ENCODE peak calls at places on chromosome 6, in five cellular contexts. N is cardiac fibroblast; H is naive thymus-derived CD4-positive, alpha-beta T cell; F is OCI-LY7; Z is hepatocyte. D is an unnamed sample.

GRCh38 chr6:18022398-18023231 is 35.2 kb upstream of the KIF13A start:
- DNase-seq in H (no peak), N (peak; percentile 78), Z (peak; percentile 30), F (no peak), D (no peak)

GRCh38 chr6:39426057-39426592 is 103.6 kb upstream of the KCNK16 start:
- DNase-seq in H (no peak), N (peak; percentile 93), F (no peak), Z (no peak), D (no peak)

GRCh38 chr6:90790058-90790457 is 203.2 kb upstream of the MAP3K7 start:
- DNase-seq in N (no peak), H (no peak), F (no peak), Z (peak; percentile 15), D (no peak)

GRCh38 chr6:435442-436307 is 44.1 kb downstream of the IRF4 start:
- DNase-seq in F (no peak), H (no peak), Z (no peak), N (no peak), D (no peak)

GRCh38 chr6:169934699-169935347 is 183.4 kb downstream of the ERMARD start:
- DNase-seq in H (no peak), N (no peak), F (no peak), Z (no peak), D (no peak)

GRCh38 chr6:138337076-138337475 is 40.6 kb upstream of the SMIM28 start:
- DNase-seq in N (no peak), Z (no peak), F (no peak), H (no peak), D (no peak)

GRCh38 chr6:116663308-116663707 is 5.3 kb downstream of the ZUP1 start:
- DNase-seq in H (no peak), Z (no peak), N (no peak), F (no peak), D (no peak)

GRCh38 chr6:45132059-45132458 is 196.1 kb upstream of the RUNX2 start:
- DNase-seq in F (no peak), Z (no peak), N (peak; percentile 35), H (no peak), D (no peak)

GRCh38 chr6:161354241-161354840 is 80.5 kb upstream of the AGPAT4 start:
- DNase-seq in F (no peak), N (no peak), H (no peak), Z (no peak), D (no peak)

GRCh38 chr6:33589723-33590530 is 9.9 kb upstream of the BAK1 start:
- DNase-seq in Z (peak; percentile 93), F (peak; percentile 74), N (peak; percentile 96), H (no peak), D (no peak)

GRCh38 chr6:93962566-93962965 is 543.2 kb upstream of the EPHA7 start:
- DNase-seq in N (no peak), F (no peak), H (no peak), Z (no peak), D (no peak)

GRCh38 chr6:161342039-161342438 is 68.2 kb upstream of the AGPAT4 start:
- DNase-seq in Z (no peak), N (no peak), F (no peak), H (no peak), D (no peak)

GRCh38 chr6:138087549-138087948 is 19.7 kb downstream of the PERP start:
- DNase-seq in N (no peak), H (no peak), Z (no peak), F (no peak), D (no peak)

GRCh38 chr6:11469684-11470083 is 67.9 kb upstream of the TMEM170B start:
- DNase-seq in F (no peak), N (no peak), H (no peak), Z (no peak), D (no peak)

GRCh38 chr6:87473419-87473903 is 687 bp downstream of the SLC35A1 start:
- DNase-seq in H (peak; percentile 65), F (peak; percentile 73), Z (peak; percentile 75), N (peak; percentile 61), D (peak; percentile 22)

GRCh38 chr6:19731286-19731685 is 105.9 kb upstream of the ID4 start:
- DNase-seq in Z (no peak), F (no peak), N (peak; percentile 95), H (no peak), D (no peak)

GRCh38 chr6:44415424-44415823 is 27.9 kb downstream of the CDC5L start:
- DNase-seq in Z (peak; percentile 13), H (no peak), F (no peak), N (no peak), D (no peak)

GRCh38 chr6:83365931-83366330 is 64.9 kb downstream of the ME1 start:
- DNase-seq in F (no peak), H (no peak), Z (no peak), N (peak; percentile 52), D (no peak)

GRCh38 chr6:111874030-111874425 is 776 bp upstream of the FYN start:
- DNase-seq in H (peak; percentile 81), Z (no peak), F (peak; percentile 65), N (peak; percentile 43), D (peak; percentile 70)

GRCh38 chr6:28907394-28907793 is 16.4 kb downstream of the TRIM27 start:
- DNase-seq in F (no peak), H (no peak), Z (no peak), N (peak; percentile 82), D (no peak)

GRCh38 chr6:54366647-54367327 is 58.5 kb downstream of the TINAG start:
- DNase-seq in Z (no peak), F (no peak), N (peak; percentile 28), H (no peak), D (no peak)

GRCh38 chr6:43971776-43972126 is 155.5 kb downstream of the MRPL14 start:
- DNase-seq in Z (no peak), N (no peak), F (no peak), H (no peak), D (no peak)

GRCh38 chr6:105911106-105911629 is 175.0 kb upstream of the PRDM1 start:
- DNase-seq in Z (no peak), F (peak; percentile 54), H (no peak), N (no peak), D (no peak)

GRCh38 chr6:160386869-160387518 is 38.8 kb downstream of the SLC22A3 start:
- DNase-seq in N (no peak), Z (no peak), F (no peak), H (no peak), D (no peak)

GRCh38 chr6:160391419-160392116 is 43.4 kb downstream of the SLC22A3 start:
- DNase-seq in H (no peak), Z (peak; percentile 85), N (peak; percentile 93), F (no peak), D (no peak)

GRCh38 chr6:13046084-13046483 is 282.3 kb downstream of the TBC1D7 start:
- DNase-seq in H (no peak), Z (no peak), F (no peak), N (no peak), D (no peak)

GRCh38 chr6:108836061-108836460 is 12.2 kb upstream of the ARMC2 start:
- DNase-seq in Z (no peak), F (no peak), H (no peak), N (peak; percentile 15), D (no peak)

GRCh38 chr6:47070461-47070860 is 28.3 kb upstream of the ADGRF1 start:
- DNase-seq in F (no peak), Z (no peak), N (no peak), H (no peak), D (no peak)

GRCh38 chr6:18242062-18242851 is 22.1 kb downstream of the DEK start:
- DNase-seq in Z (peak; percentile 50), H (no peak), F (no peak), N (peak; percentile 96), D (no peak)

GRCh38 chr6:65505736-65506135 is 201.3 kb downstream of the EYS start:
- DNase-seq in F (no peak), H (no peak), Z (no peak), N (no peak), D (no peak)

GRCh38 chr6:56223995-56224394 is 23.4 kb downstream of the COL21A1 start:
- DNase-seq in Z (peak; percentile 26), F (no peak), H (no peak), N (peak; percentile 79), D (no peak)

GRCh38 chr6:443621-444175 is 52.1 kb downstream of the IRF4 start:
- DNase-seq in H (no peak), F (no peak), N (no peak), Z (no peak), D (no peak)

GRCh38 chr6:88662163-88662580 is 301.2 kb downstream of the RNGTT start:
- DNase-seq in H (no peak), N (no peak), Z (peak; percentile 36), F (no peak), D (no peak)

GRCh38 chr6:26214826-26215199 is 127.6 kb downstream of the HFE start:
- DNase-seq in H (no peak), F (peak; percentile 71), Z (no peak), N (no peak), D (no peak)

GRCh38 chr6:45650527-45651135 is 272.9 kb upstream of the SUPT3H start:
- DNase-seq in H (no peak), F (no peak), N (peak; percentile 94), Z (peak; percentile 19), D (no peak)

GRCh38 chr6:7628479-7628878 is 38.5 kb downstream of the SNRNP48 start:
- DNase-seq in F (no peak), H (no peak), N (peak; percentile 78), Z (no peak), D (no peak)

GRCh38 chr6:28353981-28354676 is 4.4 kb downstream of the ZKSCAN3 start:
- DNase-seq in Z (no peak), N (peak; percentile 92), F (peak; percentile 64), H (no peak), D (no peak)

GRCh38 chr6:44020148-44020547 is 107.1 kb downstream of the MRPL14 start:
- DNase-seq in N (no peak), Z (no peak), F (no peak), H (no peak), D (no peak)

DNA sequence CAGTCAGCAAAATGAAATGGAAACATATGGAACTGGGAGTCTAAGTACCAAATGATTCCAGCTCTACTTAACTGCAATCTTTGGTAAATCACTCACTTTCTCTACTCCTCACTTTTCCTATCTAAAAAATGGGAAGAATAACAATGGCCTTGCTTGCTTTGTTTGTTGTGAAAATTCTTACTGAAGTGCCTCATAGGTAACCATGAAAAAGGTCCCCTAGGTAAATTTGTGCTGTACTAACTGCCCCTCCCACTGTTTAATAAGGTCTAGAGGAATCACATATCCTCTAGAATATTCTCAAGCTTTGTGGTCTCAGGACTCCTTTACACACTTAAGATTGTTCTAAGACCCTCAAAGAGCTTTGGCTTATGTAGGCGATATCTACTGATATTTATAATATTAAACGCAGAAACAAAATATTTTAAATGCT is 63.8 kb downstream of the ARHGAP18 start:
- DNase-seq in F (no peak), Z (no peak), N (no peak), H (no peak), D (no peak)
- H3K4me3 ChIP-seq in F (no peak overlapping the region), Z (no peak overlapping the region), N (no peak overlapping the region), H (no peak overlapping the region), D (no peak overlapping the region)

GRCh38 chr6:99589290-99589672 is 17.4 kb upstream of the PRDM13 start:
- DNase-seq in N (no peak), F (no peak), H (no peak), Z (no peak), D (no peak)
- H3K4me3 ChIP-seq in N (peak overlapping the region; percentile 39), F (no peak overlapping the region), H (peak overlapping the region; percentile 68), Z (peak overlapping the region; percentile 94), D (peak overlapping the region; percentile 59)

GRCh38 chr6:1620504-1621327 is 11.0 kb downstream of the FOXC1 start:
- DNase-seq in H (no peak), Z (no peak), F (no peak), N (no peak), D (no peak)
- H3K4me3 ChIP-seq in H (no peak overlapping the region), Z (no peak overlapping the region), F (no peak overlapping the region), N (no peak overlapping the region), D (no peak overlapping the region)

GRCh38 chr6:148193063-148193680 is 149.5 kb upstream of the SASH1 start:
- DNase-seq in H (no peak), Z (no peak), F (no peak), N (no peak), D (no peak)
- H3K4me3 ChIP-seq in H (no peak overlapping the region), Z (no peak overlapping the region), F (no peak overlapping the region), N (no peak overlapping the region), D (no peak overlapping the region)

D was measured in Jurkat, Clone E6-1.